ENCODE peak calls at places on chromosomes 11 and 22, in six cellular contexts. Z is GM23338, H is neural progenitor cell, X is pons, S is HTR-8/SVneo, K is adrenal gland. R is an unnamed sample.
A peak's percentile ranks its signal among the peaks of the same experiment; 100 is the strongest.

GRCh38 chr22:42844756-42845155 is 12.3 kb downstream of the ARFGAP3 start:
- DNase-seq in H (no peak), S (peak; percentile 44), X (no peak), K (peak; percentile 69), Z (no peak), R (no peak)

GRCh38 chr22:39236321-39237275 is 8.2 kb downstream of the PDGFB start:
- DNase-seq in Z (no peak), X (no peak), K (no peak), S (no peak), H (no peak), R (no peak)

GRCh38 chr11:61890536-61891330 is 612 bp downstream of the FADS3 start:
- DNase-seq in K (peak; percentile 89), Z (no peak), S (peak; percentile 68), H (peak; percentile 71), X (no peak), R (no peak)

GRCh38 chr11:103967985-103968384 is 68.5 kb upstream of the DDI1 start:
- DNase-seq in H (no peak), Z (no peak), X (no peak), K (no peak), S (no peak), R (no peak)

GRCh38 chr11:98183034-98183433 is 837.7 kb upstream of the CNTN5 start:
- DNase-seq in K (no peak), S (no peak), H (no peak), X (peak; percentile 1), Z (no peak), R (no peak)

GRCh38 chr11:125338435-125338834 is 157.6 kb downstream of the FEZ1 start:
- DNase-seq in S (no peak), K (no peak), H (no peak), X (no peak), Z (no peak), R (no peak)

GRCh38 chr11:9756878-9757277 is 93.0 kb downstream of the SWAP70 start:
- DNase-seq in Z (no peak), K (no peak), X (no peak), H (no peak), S (no peak), R (no peak)

GRCh38 chr11:102390667-102391449 is 43.8 kb downstream of the BIRC2 start:
- DNase-seq in K (peak; percentile 78), S (peak; percentile 83), H (peak; percentile 79), X (peak; percentile 80), Z (peak; percentile 86), R (peak; percentile 28)

GRCh38 chr11:66835762-66836405 is 7.4 kb upstream of the RCE1 start:
- DNase-seq in Z (no peak), S (no peak), X (no peak), H (no peak), K (no peak), R (no peak)

GRCh38 chr22:50503475-50504145 is 3.9 kb downstream of the LMF2 start:
- DNase-seq in H (no peak), X (no peak), S (no peak), Z (peak; percentile 47), K (no peak), R (no peak)

GRCh38 chr11:46912526-46913150 is 5.7 kb downstream of the LRP4 start:
- DNase-seq in X (no peak), K (no peak), S (peak; percentile 36), H (peak; percentile 87), Z (peak; percentile 92), R (no peak)

GRCh38 chr22:43838161-43838560 is 24.2 kb downstream of the SULT4A1 start:
- DNase-seq in S (no peak), H (no peak), Z (no peak), X (no peak), K (no peak), R (no peak)

GRCh38 chr11:14583252-14584105 is 60.1 kb upstream of the PDE3B start:
- DNase-seq in H (peak; percentile 3), S (no peak), X (no peak), K (no peak), Z (no peak), R (no peak)

GRCh38 chr11:3984896-3985295 is 109.7 kb upstream of the RRM1 start:
- DNase-seq in X (no peak), K (no peak), Z (peak; percentile 63), S (no peak), H (peak; percentile 76), R (no peak)

GRCh38 chr11:100851129-100851528 is 164.0 kb downstream of the ARHGAP42 start:
- DNase-seq in S (no peak), X (no peak), K (no peak), Z (no peak), H (no peak), R (no peak)

GRCh38 chr11:3057069-3057963 is at the start of gene CARS1:
- DNase-seq in Z (peak; percentile 98), X (peak; percentile 91), H (peak; percentile 98), K (peak; percentile 96), S (peak; percentile 97), R (peak; percentile 96)

GRCh38 chr22:24404561-24405275 is 22.7 kb upstream of the ADORA2A start:
- DNase-seq in K (peak; percentile 21), S (no peak), H (no peak), X (no peak), Z (no peak), R (no peak)

GRCh38 chr11:94151903-94152677 is 23.4 kb downstream of the PANX1 start:
- DNase-seq in X (no peak), Z (no peak), H (no peak), K (peak; percentile 54), S (peak; percentile 87), R (no peak)

R was measured in GM12892.